ENCODE peak calls at places on chromosome 14, in six cellular contexts. M is astrocyte, R is GM23248, V is neuronal stem cell, B is HCT116, T is hepatocyte. G is an unnamed sample.

GRCh38 chr14:89428556-89429196 is 11.6 kb upstream of the FOXN3 start:
- DNase-seq in B (no peak), R (peak), V (no peak), T (no peak), M (peak), G (peak)

GRCh38 chr14:78767436-78767835 is 597.3 kb downstream of the NRXN3 start:
- DNase-seq in M (peak), T (no peak), B (no peak), R (no peak), V (no peak), G (no peak)

GRCh38 chr14:30655124-30655523 is 33.0 kb downstream of the SCFD1 start:
- DNase-seq in M (no peak), R (peak), T (no peak), V (no peak), B (no peak), G (no peak)

GRCh38 chr14:104515059-104515810 is 64.3 kb upstream of the C14orf180 start:
- DNase-seq in R (no peak), M (no peak), T (no peak), V (no peak), B (no peak), G (no peak)

GRCh38 chr14:30272848-30273563 is 286.0 kb upstream of the G2E3 start:
- DNase-seq in V (peak), T (no peak), B (no peak), R (no peak), M (no peak), G (no peak)

GRCh38 chr14:89906000-89906399 is 48.5 kb downstream of the EFCAB11 start:
- DNase-seq in M (no peak), V (no peak), B (no peak), T (no peak), R (no peak), G (no peak)

GRCh38 chr14:37594916-37595808 is at the start of the genes FOXA1 and TTC6:
- DNase-seq in M (no peak), V (peak), B (peak), T (peak), R (peak), G (no peak)

GRCh38 chr14:105046891-105047282 is 18.3 kb downstream of the GPR132 start:
- DNase-seq in B (no peak), R (no peak), V (no peak), M (no peak), T (no peak), G (no peak)

GRCh38 chr14:65095633-65096205 is 6.6 kb downstream of the MAX start:
- DNase-seq in V (no peak), B (no peak), T (peak), R (peak), M (peak), G (no peak)

DNA sequence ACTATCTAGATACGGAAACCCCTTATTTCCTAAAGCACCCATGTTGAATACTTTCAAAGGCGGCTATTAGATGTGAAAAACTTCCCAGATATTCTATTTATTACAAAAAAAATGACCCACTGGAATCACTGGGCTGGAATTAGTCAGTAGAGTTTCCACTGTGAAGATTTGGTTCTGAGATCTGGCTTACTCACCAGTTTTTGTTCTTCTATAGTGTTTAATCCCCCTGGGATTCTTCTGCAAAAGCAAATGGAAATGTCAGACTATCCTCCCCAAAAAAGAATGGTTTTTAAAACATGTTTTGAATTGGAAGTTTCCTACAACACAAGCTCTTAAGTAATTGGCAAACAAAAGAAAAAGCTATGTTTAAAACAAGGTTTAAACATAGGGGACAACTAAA is 166.4 kb downstream of the STXBP6 start:
- DNase-seq in R (peak), M (no peak), V (no peak), T (no peak), B (no peak), G (no peak)
- H3K27ac ChIP-seq in R (no peak), M (no peak), V (no peak), T (no peak), B (no peak), G (no peak)

DNA sequence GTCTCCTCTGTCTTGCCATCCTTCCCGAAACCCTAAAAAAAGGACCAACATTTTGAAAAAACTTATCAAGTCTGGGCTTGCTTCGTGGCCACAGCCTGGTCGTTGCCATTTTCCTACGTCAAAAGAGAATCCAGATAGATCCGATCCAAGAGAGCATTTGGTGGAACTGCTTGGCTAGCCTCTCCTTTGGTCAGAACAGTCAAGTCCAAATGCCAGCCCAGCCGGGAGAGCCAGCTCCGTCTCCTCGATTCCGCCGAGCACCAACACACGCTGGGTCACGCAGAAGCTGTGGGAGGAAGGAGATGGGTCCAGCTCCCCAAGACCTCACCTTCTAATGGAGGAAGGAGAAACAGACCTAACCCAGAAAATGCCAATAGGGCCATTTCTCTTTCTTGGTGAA is 9.3 kb upstream of the PRIMA1 start:
- DNase-seq in B (no peak), R (no peak), V (no peak), T (no peak), M (no peak), G (peak)
- H3K27ac ChIP-seq in B (no peak), R (no peak), V (no peak), T (no peak), M (no peak), G (no peak)

GRCh38 chr14:92794547-92794941 is 439 bp downstream of the GOLGA5 start:
- DNase-seq in T (peak), M (peak), R (peak), V (no peak), B (no peak), G (no peak)
- H3K27ac ChIP-seq in T (peak), M (peak), R (peak), V (no peak), B (peak), G (peak)

GRCh38 chr14:91867316-91867988 is at the start of gene TC2N:
- DNase-seq in T (no peak), B (no peak), V (no peak), R (no peak), M (no peak), G (no peak)
- H3K27ac ChIP-seq in T (no peak), B (no peak), V (no peak), R (no peak), M (no peak), G (no peak)

DNA sequence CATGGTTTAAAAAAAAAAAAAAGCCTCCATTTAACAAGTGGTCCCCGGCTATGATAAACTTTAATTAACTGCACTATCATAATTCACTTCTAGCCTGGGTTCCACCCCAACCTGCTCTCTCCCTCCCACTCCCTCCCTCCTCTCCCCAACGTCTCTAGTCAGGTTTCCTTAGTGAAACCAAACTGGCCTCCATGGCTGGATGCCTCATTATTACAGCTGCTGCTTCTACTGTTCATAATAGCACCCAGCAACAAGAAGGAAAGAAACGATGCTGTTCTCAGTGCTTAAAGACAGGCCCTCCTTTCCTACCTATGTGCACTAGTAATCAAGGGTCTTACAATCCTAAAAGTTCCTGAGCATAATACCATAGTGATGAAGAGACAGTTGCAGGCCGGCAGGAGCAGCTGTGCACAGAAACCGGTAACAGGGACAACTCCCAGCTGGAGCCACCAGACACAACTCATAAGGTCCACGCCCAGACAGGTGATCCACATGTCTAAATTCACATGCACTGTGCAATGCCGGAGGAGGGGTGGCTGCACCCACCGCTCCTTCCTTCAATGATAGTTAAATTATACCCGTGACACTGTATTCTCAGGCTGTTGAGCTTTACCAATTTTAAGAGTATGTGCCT is 6.2 kb downstream of the IRF2BPL start:
- DNase-seq in V (no peak), M (no peak), R (no peak), T (peak), B (no peak), G (no peak)
- H3K27ac ChIP-seq in V (no peak), M (no peak), R (peak), T (peak), B (peak), G (no peak)

DNA sequence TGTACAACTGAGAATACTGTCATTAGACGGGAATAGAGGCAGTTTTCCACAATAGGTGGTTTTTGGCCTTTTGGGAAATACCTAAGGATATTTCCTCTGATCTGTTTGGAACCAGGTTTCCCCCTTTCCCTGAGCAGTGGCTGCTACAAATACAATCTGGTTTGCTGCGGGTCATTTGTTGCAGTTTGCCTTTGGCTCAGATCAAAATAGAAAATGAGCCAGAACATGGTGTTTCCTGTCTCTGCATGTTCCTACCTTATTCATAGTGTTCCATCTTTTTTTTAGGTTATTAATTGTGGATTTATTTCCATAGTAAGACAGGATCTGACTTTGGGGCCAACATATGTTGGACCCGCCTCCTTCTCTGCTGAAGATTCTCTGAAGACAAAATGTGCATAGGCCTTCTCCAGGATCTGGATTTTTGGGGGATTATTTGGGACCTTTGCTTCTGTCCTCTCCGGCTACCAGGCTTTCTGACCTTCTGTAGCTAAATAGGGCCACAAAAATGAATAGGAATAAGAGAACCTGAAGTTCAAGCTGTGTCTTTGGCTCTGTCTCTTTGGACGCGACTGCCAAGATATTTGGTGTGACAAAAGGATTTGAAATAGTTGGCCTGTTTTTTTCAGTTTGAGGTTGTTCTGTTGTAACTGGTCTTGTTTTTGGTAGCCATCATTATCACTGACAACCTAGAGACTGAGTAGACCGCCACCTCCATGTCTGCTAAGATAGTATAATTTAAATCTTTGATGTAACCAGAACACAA is 146.9 kb downstream of the PRKCH start:
- DNase-seq in T (no peak), R (no peak), B (no peak), V (no peak), M (no peak), G (no peak)
- H3K27ac ChIP-seq in T (no peak), R (no peak), B (no peak), V (no peak), M (no peak), G (no peak)

G was measured in aorta.